ENCODE peak calls at places on chromosomes 11 and 22, in six cellular contexts. M, O, Q, I, H and F are unnamed samples.
A peak's percentile ranks its signal among the peaks of the same experiment; 100 is the strongest.

GRCh38 chr11:134949121-134949591 is 537.1 kb upstream of the B3GAT1 start:
- DNase-seq in O (no peak), Q (no peak), M (no peak), H (peak; percentile 35), I (peak; percentile 91), F (no peak)

GRCh38 chr11:15665368-15665871 is 550.7 kb downstream of the INSC start:
- DNase-seq in O (no peak), H (peak; percentile 19), Q (no peak), I (no peak), M (no peak), F (no peak)

GRCh38 chr22:20013382-20013871 is 3.2 kb downstream of the ARVCF start:
- DNase-seq in Q (peak; percentile 88), I (peak; percentile 67), O (no peak), H (peak; percentile 45), M (no peak), F (peak; percentile 46)

GRCh38 chr11:67365756-67366384 is 7.5 kb downstream of the CLCF1 start:
- DNase-seq in M (no peak), O (no peak), Q (no peak), I (no peak), H (no peak), F (no peak)

GRCh38 chr11:19220903-19221682 is 19.3 kb upstream of the CSRP3 start:
- DNase-seq in H (no peak), Q (no peak), O (no peak), I (peak; percentile 54), M (no peak), F (no peak)

GRCh38 chr11:65861533-65862183 is 1.4 kb downstream of the MUS81 start:
- DNase-seq in M (no peak), H (no peak), Q (no peak), I (no peak), O (no peak), F (peak; percentile 8)

GRCh38 chr11:26344647-26345046 is 12.7 kb downstream of the ANO3 start:
- DNase-seq in Q (no peak), O (no peak), M (no peak), H (no peak), I (no peak), F (no peak)

GRCh38 chr22:31085493-31085824 is 4.3 kb downstream of the SMTN start:
- DNase-seq in O (no peak), M (no peak), I (no peak), H (no peak), Q (no peak), F (peak; percentile 68)

GRCh38 chr11:128467610-128468041 is 119.7 kb downstream of the ETS1 start:
- DNase-seq in Q (no peak), I (no peak), M (peak; percentile 43), H (peak; percentile 74), O (no peak), F (no peak)

GRCh38 chr11:126658306-126659056 is 303.0 kb downstream of the ST3GAL4 start:
- DNase-seq in Q (no peak), H (no peak), I (no peak), M (no peak), O (no peak), F (no peak)

DNA sequence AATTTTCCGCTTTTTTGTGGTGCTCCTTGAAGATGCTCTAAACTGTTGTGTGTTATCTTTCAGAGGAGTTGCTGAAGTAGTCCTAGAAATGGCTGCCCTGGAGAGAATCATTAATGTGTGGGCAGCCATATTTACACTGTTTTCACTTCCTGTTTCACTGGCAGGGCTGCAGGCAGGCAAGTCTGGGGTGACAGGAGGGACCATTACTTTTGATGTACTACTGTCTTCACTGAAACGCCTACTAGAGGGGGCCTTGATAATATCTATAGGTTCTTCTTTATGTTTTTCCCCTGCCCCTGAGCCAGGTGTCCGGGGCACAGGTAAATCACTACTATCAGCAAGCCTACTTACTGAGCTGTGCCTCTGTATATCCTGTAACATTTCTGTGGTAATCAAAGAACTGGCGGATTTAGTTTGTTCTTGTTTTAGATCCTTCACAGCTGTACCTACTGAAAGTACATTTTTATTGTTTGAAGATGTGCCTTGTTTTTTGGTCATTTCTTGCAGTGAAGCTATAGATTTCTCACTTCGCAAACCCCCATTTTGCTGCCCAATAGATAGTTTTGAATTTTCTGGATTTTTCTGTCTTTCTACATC is 39.7 kb downstream of the ACAT1 start:
- DNase-seq in O (peak; percentile 36), I (no peak), H (no peak), M (no peak), Q (no peak), F (peak; percentile 41)
- TF ChIP-seq MYC in O (no peak), I (no peak), H (no peak), M (no peak), Q (no peak), F (no peak)

DNA sequence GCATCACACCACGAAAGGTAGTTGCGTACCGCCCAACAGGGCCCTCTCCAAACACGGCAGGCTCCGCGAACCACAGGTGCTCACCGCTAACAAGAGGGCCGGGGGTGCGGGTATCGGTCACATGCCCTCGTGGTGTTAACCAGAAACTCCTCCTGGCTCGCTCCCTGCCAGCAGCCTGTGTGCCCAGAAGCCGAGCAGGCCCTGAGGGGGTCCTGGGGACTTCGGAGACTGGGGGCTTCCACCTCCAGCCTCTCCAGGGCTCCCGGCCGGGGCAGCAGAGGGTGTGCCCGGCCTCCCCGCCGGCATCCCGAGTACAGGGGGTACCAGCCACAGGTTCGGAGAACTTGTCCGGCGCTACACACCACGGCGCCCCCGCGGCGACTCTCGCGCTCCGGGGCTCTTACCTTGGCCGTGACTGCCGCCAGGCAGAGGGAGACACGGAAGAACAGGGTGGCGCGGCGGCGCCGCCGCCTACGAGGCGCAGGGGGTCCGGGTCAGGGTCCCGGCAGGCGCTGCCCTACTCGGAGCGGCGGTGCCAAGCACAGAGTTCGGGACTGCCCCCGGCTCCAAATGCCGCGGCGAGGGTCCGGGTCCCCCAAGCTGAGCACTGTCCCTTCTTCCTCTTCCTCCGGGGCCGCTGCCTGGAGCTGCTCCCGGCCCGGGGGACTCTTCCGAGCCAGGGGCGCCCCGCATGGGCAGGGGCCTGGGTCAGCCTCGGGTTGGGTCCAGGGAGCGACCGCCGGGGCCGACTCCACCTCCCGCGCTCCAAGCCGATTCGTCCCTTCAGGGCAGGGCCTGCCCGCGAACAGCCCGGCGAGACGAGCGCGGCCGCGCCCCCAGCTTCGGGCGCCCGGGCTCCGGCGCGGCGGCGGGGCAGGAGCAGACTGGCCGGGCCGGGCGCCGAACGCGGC is at the start of gene LARGE1:
- DNase-seq in Q (no peak), O (no peak), I (no peak), H (peak; percentile 13), M (peak; percentile 11), F (peak; percentile 57)
- TF ChIP-seq POLR2A in Q (no peak), O (peak; percentile 16), I (no peak), H (no peak), M (no peak), F (no peak)

DNA sequence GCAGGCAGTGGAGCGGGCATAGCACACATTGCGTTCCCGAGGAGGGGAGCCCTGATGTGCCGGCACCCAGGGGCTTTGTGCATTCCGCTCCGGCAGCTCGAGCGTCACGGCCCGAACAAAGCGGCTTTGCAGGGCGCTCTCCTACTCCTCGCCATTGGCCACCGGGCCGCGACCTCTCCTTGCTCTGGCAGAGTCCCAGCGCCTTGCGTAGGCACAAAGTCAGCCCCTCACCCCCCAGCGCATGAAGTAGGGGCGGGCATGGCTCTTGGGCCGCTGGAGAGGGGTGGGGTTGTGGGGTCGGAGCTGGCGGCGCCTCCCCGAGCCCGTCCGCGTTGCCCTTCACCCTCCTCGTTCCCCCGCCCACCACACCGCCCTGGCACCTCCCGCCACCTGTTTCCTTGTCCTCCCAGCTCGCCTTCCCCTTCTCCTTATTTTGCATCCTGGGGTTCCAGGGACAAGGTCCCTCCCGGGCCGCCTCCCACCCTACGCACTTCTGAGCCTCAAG is 781 bp upstream of the PPARA start:
- DNase-seq in Q (no peak), H (no peak), M (no peak), O (no peak), I (peak; percentile 8), F (peak; percentile 49)
- H3K4me3 ChIP-seq in Q (peak overlapping the region; percentile 57), H (peak overlapping the region; percentile 88), M (peak overlapping the region; percentile 78), O (peak overlapping the region; percentile 80), I (peak overlapping the region; percentile 46), F (peak overlapping the region; percentile 42)

GRCh38 chr11:73931039-73931645 is 19.7 kb upstream of the DNAJB13 start:
- DNase-seq in I (peak; percentile 76), O (no peak), M (peak; percentile 49), Q (peak; percentile 75), H (peak; percentile 50), F (peak; percentile 75)
- TF ChIP-seq MYC in I (no peak), O (no peak), M (no peak), Q (no peak), H (no peak), F (no peak)